ENCODE peak calls at places on chromosomes 4 and X, in seven cellular contexts. O is brain microvascular endothelial cell; I is left ventricle myocardium inferior; P is CD8-positive, alpha-beta T cell; Q is BJ; J is endodermal cell; T is MG63. R is an unnamed sample.

GRCh38 chr4:130359537-130359936 is 1263.6 kb downstream of the C4orf33 start:
- DNase-seq in O (peak; percentile 20), I (no peak), P (no peak), Q (no peak), J (no peak), T (no peak), R (no peak)

GRCh38 chr4:55609393-55609821 is 17.4 kb upstream of the PDCL2 start:
- DNase-seq in O (no peak), I (no peak), P (no peak), Q (no peak), J (no peak), T (peak; percentile 54), R (no peak)

GRCh38 chrX:3166670-3167455 is 125.6 kb downstream of the ARSF start:
- DNase-seq in O (no peak), I (no peak), P (no peak), Q (no peak), J (no peak), T (no peak), R (no peak)

GRCh38 chr4:131091896-131092295 is 1995.9 kb downstream of the C4orf33 start:
- DNase-seq in O (no peak), I (no peak), P (no peak), Q (no peak), J (no peak), T (no peak), R (peak; percentile 1)

GRCh38 chrX:1246816-1247215 is 21.8 kb upstream of the CSF2RA start:
- DNase-seq in O (peak; percentile 63), I (peak; percentile 74), P (peak; percentile 72), Q (no peak), J (peak; percentile 97), T (peak; percentile 70), R (peak; percentile 33)

GRCh38 chr4:40536032-40536431 is 93.6 kb downstream of the RBM47 start:
- DNase-seq in O (no peak), I (no peak), P (no peak), Q (no peak), J (no peak), T (no peak), R (no peak)

GRCh38 chrX:1507511-1508463 is 29.2 kb downstream of the P2RY8 start:
- DNase-seq in O (no peak), I (no peak), P (no peak), Q (no peak), J (no peak), T (no peak), R (no peak)

GRCh38 chrX:40468033-40468979 is 112.5 kb upstream of the ATP6AP2 start:
- DNase-seq in O (peak; percentile 16), I (peak; percentile 24), P (peak; percentile 1), Q (no peak), J (peak; percentile 81), T (peak; percentile 35), R (peak; percentile 65)

GRCh38 chrX:39772057-39772832 is 325.5 kb downstream of the BCOR start:
- DNase-seq in O (peak; percentile 64), I (no peak), P (peak; percentile 19), Q (no peak), J (peak; percentile 94), T (no peak), R (no peak)

GRCh38 chr4:5218376-5219069 is 167.2 kb downstream of the STK32B start:
- DNase-seq in O (no peak), I (no peak), P (no peak), Q (no peak), J (no peak), T (no peak), R (no peak)

GRCh38 chr4:52995341-52996030 is 133.4 kb downstream of the RASL11B start:
- DNase-seq in O (no peak), I (no peak), P (no peak), Q (no peak), J (no peak), T (no peak), R (no peak)

GRCh38 chrX:47751670-47752069 is 85.0 kb upstream of the ZNF81 start:
- DNase-seq in O (no peak), I (peak; percentile 17), P (no peak), Q (no peak), J (peak; percentile 78), T (peak; percentile 9), R (peak; percentile 28)

GRCh38 chr4:177441061-177441802 is 1.0 kb downstream of the AGA start:
- DNase-seq in O (no peak), I (no peak), P (no peak), Q (no peak), J (peak; percentile 61), T (no peak), R (peak; percentile 37)

GRCh38 chr4:147799986-147800555 is 68.2 kb downstream of the ARHGAP10 start:
- DNase-seq in O (peak; percentile 49), I (no peak), P (peak; percentile 32), Q (no peak), J (no peak), T (no peak), R (peak; percentile 31)

GRCh38 chr4:3235030-3235345 is 14.0 kb upstream of the MSANTD1 start:
- DNase-seq in O (no peak), I (no peak), P (no peak), Q (no peak), J (no peak), T (no peak), R (no peak)

GRCh38 chr4:48130100-48130499 is 4.0 kb downstream of the TXK start:
- DNase-seq in O (no peak), I (no peak), P (no peak), Q (no peak), J (no peak), T (no peak), R (no peak)

GRCh38 chr4:7747062-7747385 is 192.6 kb downstream of the AFAP1 start:
- DNase-seq in O (no peak), I (peak; percentile 38), P (no peak), Q (no peak), J (no peak), T (no peak), R (no peak)

GRCh38 chrX:56233682-56234081 is 1.5 kb downstream of the KLF8 start:
- DNase-seq in O (no peak), I (peak; percentile 37), P (no peak), Q (peak; percentile 6), J (peak; percentile 85), T (no peak), R (no peak)

GRCh38 chr4:8642651-8643321 is 50.2 kb downstream of the CPZ start:
- DNase-seq in O (no peak), I (no peak), P (no peak), Q (no peak), J (no peak), T (no peak), R (no peak)

GRCh38 chrX:318068-318738 is 393 bp downstream of the GTPBP6 start:
- DNase-seq in O (peak; percentile 99), I (peak; percentile 98), P (peak; percentile 91), Q (peak; percentile 91), J (peak; percentile 100), T (peak; percentile 96), R (peak; percentile 99)

GRCh38 chrX:38175140-38175539 is 45.5 kb downstream of the SRPX start:
- DNase-seq in O (peak; percentile 9), I (no peak), P (no peak), Q (no peak), J (peak; percentile 75), T (peak; percentile 29), R (peak; percentile 40)

GRCh38 chrX:70434914-70435586 is 9.6 kb upstream of the DLG3 start:
- DNase-seq in O (no peak), I (peak; percentile 33), P (no peak), Q (no peak), J (no peak), T (peak; percentile 30), R (no peak)

GRCh38 chr4:7872264-7872771 is 67.3 kb downstream of the AFAP1 start:
- DNase-seq in O (peak; percentile 87), I (no peak), P (no peak), Q (peak; percentile 86), J (no peak), T (peak; percentile 87), R (no peak)

GRCh38 chr4:108694423-108694822 is 44.0 kb downstream of the OSTC start:
- DNase-seq in O (no peak), I (no peak), P (no peak), Q (no peak), J (no peak), T (no peak), R (no peak)

GRCh38 chr4:79922011-79922410 is 151.0 kb downstream of the ANTXR2 start:
- DNase-seq in O (no peak), I (no peak), P (no peak), Q (no peak), J (no peak), T (no peak), R (no peak)

GRCh38 chr4:23135792-23136645 is 443.3 kb downstream of the GBA3 start:
- DNase-seq in O (peak; percentile 46), I (no peak), P (no peak), Q (no peak), J (no peak), T (no peak), R (peak; percentile 29)

GRCh38 chr4:127978930-127979329 is 13.7 kb downstream of the ABHD18 start:
- DNase-seq in O (no peak), I (no peak), P (no peak), Q (no peak), J (no peak), T (no peak), R (no peak)

GRCh38 chrX:26925088-26925487 is 538.1 kb downstream of the PPP4R3C start:
- DNase-seq in O (no peak), I (no peak), P (no peak), Q (no peak), J (no peak), T (no peak), R (no peak)

GRCh38 chr4:40334591-40335507 is at the start of gene CHRNA9:
- DNase-seq in O (no peak), I (no peak), P (no peak), Q (no peak), J (peak; percentile 73), T (no peak), R (no peak)

GRCh38 chrX:85506871-85507270 is 127.4 kb upstream of the POF1B start:
- DNase-seq in O (no peak), I (no peak), P (no peak), Q (no peak), J (no peak), T (no peak), R (no peak)
- H3K4me3 ChIP-seq in O (no peak overlapping the region), I (no peak overlapping the region), P (no peak overlapping the region), Q (no peak overlapping the region), J (no peak overlapping the region), T (no peak overlapping the region), R (no peak overlapping the region)

GRCh38 chr4:74933562-74934015 is 673 bp downstream of the PARM1 start:
- DNase-seq in O (no peak), I (no peak), P (no peak), Q (no peak), J (no peak), T (no peak), R (no peak)
- H3K27me3 ChIP-seq in O (peaks cover 28% of the 10 kb centered on the region), I (peaks cover 32% of the 10 kb centered on the region), P (peaks cover 8% of the 10 kb centered on the region), Q (peaks cover 25% of the 10 kb centered on the region), J (peaks cover 58% of the 10 kb centered on the region), T (peaks cover 22% of the 10 kb centered on the region), R (no peaks in the 10 kb centered on the region)

DNA sequence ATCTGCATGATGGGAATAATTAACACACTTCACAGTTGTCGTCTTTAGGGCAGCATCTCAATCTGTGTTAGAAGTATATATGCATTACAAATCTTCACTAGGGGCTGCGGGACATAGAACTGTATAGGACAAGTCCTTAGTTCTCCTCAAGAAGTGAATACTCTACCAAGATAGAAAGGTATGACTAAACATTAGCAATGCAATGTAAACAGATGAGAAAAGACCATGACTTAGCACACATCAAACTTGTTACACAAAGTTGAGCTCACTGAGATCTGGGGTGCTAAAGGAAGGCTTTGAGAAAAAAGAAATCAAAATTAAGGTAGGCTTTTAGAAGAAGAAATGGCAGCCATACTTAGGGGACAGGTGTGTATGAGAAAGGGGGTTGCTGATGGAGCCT is 182.1 kb upstream of the MAP3K15 start:
- DNase-seq in O (no peak), I (no peak), P (no peak), Q (no peak), J (no peak), T (no peak), R (no peak)
- H3K4me3 ChIP-seq in O (no peak overlapping the region), I (no peak overlapping the region), P (no peak overlapping the region), Q (no peak overlapping the region), J (no peak overlapping the region), T (no peak overlapping the region), R (no peak overlapping the region)

GRCh38 chrX:119990995-119991787 is 47.6 kb upstream of the NKAP start:
- DNase-seq in O (no peak), I (no peak), P (no peak), Q (no peak), J (peak; percentile 58), T (no peak), R (no peak)
- H3K27me3 ChIP-seq in O (peaks cover 6% of the 10 kb centered on the region), I (peaks cover 90% of the 10 kb centered on the region), P (peaks cover 42% of the 10 kb centered on the region), Q (peaks cover 7% of the 10 kb centered on the region), J (peaks cover 100% of the 10 kb centered on the region), T (peaks cover 32% of the 10 kb centered on the region), R (no peaks in the 10 kb centered on the region)